ENCODE peak calls at places on chromosomes 1 and 21, in four cellular contexts. L, U, F and I are unnamed samples.

GRCh38 chr1:99781798-99782197 is 15.4 kb upstream of the FRRS1 start:
- DNase-seq in L (no peak), U (no peak), F (no peak), I (no peak)

GRCh38 chr1:160877221-160877620 is 7.8 kb downstream of the ITLN1 start:
- DNase-seq in L (peak; percentile 46), U (no peak), F (no peak), I (no peak)

GRCh38 chr21:14551741-14552140 is 5.6 kb upstream of the SAMSN1 start:
- DNase-seq in L (no peak), U (no peak), F (no peak), I (no peak)

GRCh38 chr1:194024659-194025058 is 838.2 kb upstream of the B3GALT2 start:
- DNase-seq in L (no peak), U (no peak), F (peak; percentile 81), I (no peak)

GRCh38 chr1:171781167-171781875 is at the start of gene METTL13:
- DNase-seq in L (peak; percentile 100), U (peak; percentile 94), F (peak; percentile 99), I (peak; percentile 100)

GRCh38 chr1:203475012-203475981 is at the start of gene PRELP:
- DNase-seq in L (peak; percentile 88), U (no peak), F (peak; percentile 16), I (peak; percentile 87)

GRCh38 chr1:39753132-39754025 is 14.7 kb downstream of the PPIE start:
- DNase-seq in L (no peak), U (no peak), F (no peak), I (peak; percentile 4)

GRCh38 chr1:7042322-7043231 is 257.3 kb downstream of the CAMTA1 start:
- DNase-seq in L (peak; percentile 65), U (peak; percentile 56), F (peak; percentile 57), I (peak; percentile 43)

GRCh38 chr1:147600119-147601111 is 59.1 kb downstream of the BCL9 start:
- DNase-seq in L (peak; percentile 70), U (no peak), F (peak; percentile 70), I (no peak)

GRCh38 chr1:7454052-7454815 is 316.9 kb upstream of the VAMP3 start:
- DNase-seq in L (peak; percentile 50), U (no peak), F (peak; percentile 39), I (peak; percentile 45)

GRCh38 chr1:55542901-55543504 is 327.8 kb upstream of the USP24 start:
- DNase-seq in L (no peak), U (no peak), F (peak; percentile 84), I (no peak)

GRCh38 chr1:97986041-97987005 is 65.5 kb upstream of the DPYD start:
- DNase-seq in L (no peak), U (no peak), F (peak; percentile 64), I (no peak)

GRCh38 chr1:48741380-48741779 is 35.3 kb downstream of the BEND5 start:
- DNase-seq in L (no peak), U (no peak), F (no peak), I (no peak)

GRCh38 chr1:70503358-70503757 is 92.3 kb downstream of the CTH start:
- DNase-seq in L (no peak), U (no peak), F (peak; percentile 39), I (no peak)

GRCh38 chr1:245389878-245390277 is 235.1 kb downstream of the KIF26B start:
- DNase-seq in L (no peak), U (no peak), F (no peak), I (no peak)

GRCh38 chr21:32200029-32200428 is 78.8 kb downstream of the MIS18A start:
- DNase-seq in L (no peak), U (no peak), F (no peak), I (no peak)

GRCh38 chr1:17886838-17887441 is 131.8 kb downstream of the ACTL8 start:
- DNase-seq in L (no peak), U (no peak), F (no peak), I (peak; percentile 8)

GRCh38 chr1:203640723-203641523 is 14.3 kb downstream of the ATP2B4 start:
- DNase-seq in L (peak; percentile 79), U (no peak), F (no peak), I (no peak)

GRCh38 chr1:26696191-26696644 is 403 bp downstream of the ARID1A start:
- DNase-seq in L (no peak), U (no peak), F (no peak), I (no peak)

GRCh38 chr1:201649776-201650607 is 111.1 kb downstream of the NAV1 start:
- DNase-seq in L (peak; percentile 81), U (peak; percentile 90), F (peak; percentile 70), I (peak; percentile 88)

GRCh38 chr1:151553659-151554058 is 13.6 kb downstream of the TUFT1 start:
- DNase-seq in L (no peak), U (no peak), F (peak; percentile 75), I (no peak)

GRCh38 chr1:61050541-61051454 is 31.6 kb upstream of the NFIA start:
- DNase-seq in L (peak; percentile 34), U (peak; percentile 68), F (no peak), I (peak; percentile 45)

GRCh38 chr21:44418108-44418875 is 37.0 kb upstream of the LRRC3 start:
- DNase-seq in L (no peak), U (no peak), F (no peak), I (no peak)

GRCh38 chr1:94326329-94326728 is 88.9 kb upstream of the ARHGAP29 start:
- DNase-seq in L (peak; percentile 96), U (no peak), F (peak; percentile 15), I (no peak)

GRCh38 chr1:203281851-203282661 is 23.3 kb upstream of the BTG2 start:
- DNase-seq in L (no peak), U (peak; percentile 34), F (no peak), I (no peak)

GRCh38 chr21:34807146-34807880 is 138.5 kb downstream of the CLIC6 start:
- DNase-seq in L (peak; percentile 87), U (no peak), F (peak; percentile 97), I (no peak)

GRCh38 chr1:210456731-210457130 is 128.0 kb downstream of the HHAT start:
- DNase-seq in L (no peak), U (no peak), F (no peak), I (no peak)

DNA sequence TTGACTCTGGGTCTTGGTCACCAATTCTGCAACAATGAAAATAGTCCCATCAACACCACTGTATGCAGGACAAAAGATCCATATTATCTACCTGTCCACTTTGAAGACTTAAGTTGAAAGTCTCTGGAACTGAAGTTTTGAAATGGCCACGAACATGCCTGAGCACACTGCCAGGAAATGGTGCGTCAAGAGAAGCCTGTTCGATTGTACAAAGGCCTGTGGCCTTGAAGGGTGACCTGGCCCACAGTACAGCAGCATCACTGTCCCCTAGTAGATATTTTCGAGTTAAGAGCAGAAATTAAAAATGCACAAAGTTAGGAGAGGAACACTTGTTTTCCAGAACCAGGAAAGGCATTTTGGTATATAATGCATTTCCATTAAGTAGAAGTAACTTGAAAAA is 78.5 kb downstream of the BACH1 start:
- DNase-seq in L (no peak), U (no peak), F (no peak), I (no peak)
- H3K4me1 ChIP-seq in L (peaks cover 3% of the 10 kb centered on the region), U (no peaks in the 10 kb centered on the region), F (peaks cover 15% of the 10 kb centered on the region), I (peaks cover 3% of the 10 kb centered on the region)

DNA sequence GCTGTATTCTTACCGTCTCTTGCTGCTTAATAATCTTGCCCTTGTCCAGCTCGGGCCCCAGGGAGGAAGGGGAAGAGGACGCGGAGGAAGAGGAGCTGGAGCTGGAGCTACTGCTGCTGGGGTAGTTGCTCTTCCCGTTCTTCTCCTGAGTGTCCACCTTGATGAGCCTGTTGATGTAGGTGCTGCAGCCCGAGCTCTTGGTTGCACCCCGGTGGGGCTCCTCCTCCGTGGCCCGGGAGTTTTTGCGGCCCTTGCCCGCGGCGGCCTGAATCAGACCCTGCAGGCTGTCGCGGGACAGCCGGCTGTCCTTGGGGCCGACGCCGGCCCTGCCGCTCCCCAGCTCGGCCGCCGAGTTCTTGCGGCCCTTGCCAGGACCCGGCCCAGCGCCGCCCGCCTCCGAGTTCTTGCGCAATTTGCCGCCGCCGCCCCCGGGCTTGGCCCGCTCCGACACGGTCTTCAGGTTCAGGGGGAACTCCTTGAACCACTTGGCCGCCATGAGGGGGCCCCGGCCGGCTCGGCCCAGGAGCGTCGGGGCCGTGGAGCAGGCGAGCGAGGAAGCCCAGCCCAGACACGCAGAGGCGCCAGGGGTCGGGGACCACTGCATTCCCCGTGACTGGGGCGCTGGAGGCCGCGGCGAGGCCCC is 475 bp upstream of the TDRD10 start:
- DNase-seq in L (peak; percentile 27), U (peak; percentile 79), F (no peak), I (peak; percentile 36)
- H3K4me2 ChIP-seq in L (peak overlapping the region; percentile 22), U (peak overlapping the region; percentile 80), F (no peak overlapping the region), I (peak overlapping the region; percentile 37)

DNA sequence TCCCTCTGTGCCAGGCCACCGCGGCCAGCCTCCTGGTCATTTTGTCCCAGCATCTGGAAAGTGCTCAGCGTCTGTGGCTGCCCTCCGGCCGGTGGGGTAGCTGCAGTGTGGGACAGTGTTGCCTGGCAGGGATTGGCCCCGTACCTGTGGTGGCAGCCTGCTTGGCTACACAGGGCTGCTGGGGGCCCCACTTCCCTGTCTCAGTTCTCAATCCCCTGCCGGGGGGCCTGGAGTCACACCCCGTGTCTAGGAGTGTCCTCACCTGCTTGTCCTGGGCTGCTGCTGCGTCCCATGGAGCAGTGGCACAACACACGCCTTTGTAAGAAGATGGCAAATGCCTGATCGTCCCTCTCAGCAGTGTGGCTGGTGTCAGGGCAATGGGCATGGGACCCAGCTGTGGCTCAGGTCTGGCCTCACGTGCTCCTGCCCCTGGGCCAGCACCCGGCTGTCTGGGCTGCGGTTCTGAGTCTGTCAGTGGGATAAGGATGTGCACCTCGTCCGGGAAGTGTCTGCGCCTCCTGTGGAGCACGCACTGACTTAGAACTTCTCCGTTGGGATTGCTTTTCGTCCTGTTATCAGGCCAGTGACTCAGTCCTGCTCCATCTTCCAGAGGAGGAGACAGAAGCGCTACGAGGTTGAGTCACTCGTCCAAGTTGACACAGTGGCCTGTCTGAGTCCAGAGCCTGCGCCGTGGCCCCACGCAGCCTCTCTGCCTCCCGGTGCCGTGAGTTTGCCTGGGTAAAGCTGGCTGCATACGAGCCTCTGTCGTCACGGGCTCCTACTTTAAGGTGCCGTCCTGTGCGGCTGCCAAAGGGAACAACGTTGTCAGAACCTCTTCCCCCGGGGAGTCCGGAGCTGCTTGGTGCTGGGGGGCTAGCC is 41.0 kb downstream of the CRYAA start:
- DNase-seq in L (no peak), U (no peak), F (peak; percentile 81), I (peak; percentile 21)
- H2BK120ac ChIP-seq in L (no peak overlapping the region), U (no peak overlapping the region), F (no peak overlapping the region), I (no peak overlapping the region)

DNA sequence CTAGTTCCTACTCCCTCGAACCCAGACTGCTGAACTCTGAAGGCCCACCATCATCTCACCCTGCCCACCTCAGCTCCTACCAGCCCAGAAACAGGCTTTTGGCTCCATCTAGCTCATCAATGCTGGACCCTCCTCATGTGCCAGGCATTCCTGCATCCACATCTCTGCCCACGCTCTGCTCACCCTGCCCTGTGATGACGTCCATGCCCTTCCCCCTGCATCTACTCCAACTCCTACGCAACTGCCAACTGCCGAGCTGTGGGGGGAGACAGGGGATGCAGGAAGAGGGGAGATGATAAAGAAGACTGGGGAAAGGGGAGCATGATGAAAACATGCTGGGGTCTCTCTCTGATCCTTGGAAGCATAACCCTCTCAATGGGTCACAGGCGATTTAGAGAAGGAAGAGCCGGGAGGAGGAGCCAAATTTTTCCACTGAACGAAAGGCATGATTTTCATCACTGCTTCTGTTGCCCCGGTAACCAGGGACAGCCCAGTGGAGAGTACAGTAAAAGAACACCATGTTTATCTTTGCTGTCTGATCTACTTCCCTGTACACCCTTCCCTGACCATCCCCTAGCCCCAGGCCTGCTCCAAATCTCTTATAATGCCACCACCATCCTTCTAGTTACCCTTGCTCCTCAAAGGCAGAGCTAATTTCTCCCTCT is 44.3 kb downstream of the CD34 start:
- DNase-seq in L (no peak), U (no peak), F (peak; percentile 58), I (no peak)
- H3K4me1 ChIP-seq in L (peaks cover 2% of the 10 kb centered on the region), U (peaks cover 7% of the 10 kb centered on the region), F (peaks cover 19% of the 10 kb centered on the region), I (no peaks in the 10 kb centered on the region)

DNA sequence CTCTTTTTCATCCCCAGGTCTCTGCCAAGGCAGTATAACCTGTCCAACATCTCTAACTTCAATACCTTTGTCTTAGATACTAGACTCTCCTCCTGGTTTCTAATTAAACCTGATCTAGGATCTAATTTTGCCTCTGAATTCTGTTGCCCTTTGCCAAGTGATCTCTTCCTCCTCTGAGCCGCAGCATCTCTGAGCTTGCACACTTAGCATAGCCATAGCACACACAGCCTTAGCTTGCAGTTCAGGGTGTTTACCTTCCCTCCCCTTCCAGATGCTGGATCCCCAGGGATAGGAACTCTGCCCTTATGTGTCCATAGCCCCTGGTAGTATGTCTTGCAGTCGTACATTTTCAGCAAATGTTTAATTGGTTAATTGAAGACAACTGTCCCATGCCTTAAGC is 30.3 kb downstream of the SELL start:
- DNase-seq in L (no peak), U (no peak), F (no peak), I (no peak)
- H3K4me2 ChIP-seq in L (no peak overlapping the region), U (no peak overlapping the region), F (no peak overlapping the region), I (no peak overlapping the region)